ENCODE peak calls at places on chromosomes 7 and 10, in five cellular contexts. G, V, U, N and A are unnamed samples.

GRCh38 chr7:128427289-128427891 is 17.6 kb upstream of the IMPDH1 start:
- DNase-seq in G (peak; percentile 36), V (peak; percentile 65), U (peak; percentile 58), N (no peak), A (peak; percentile 79)

GRCh38 chr7:107966701-107967100 is 36.3 kb downstream of the LAMB1 start:
- DNase-seq in G (no peak), V (no peak), U (no peak), N (no peak), A (no peak)

GRCh38 chr10:131806646-131807317 is 94.0 kb upstream of the PPP2R2D start:
- DNase-seq in G (no peak), V (no peak), U (no peak), N (no peak), A (no peak)

GRCh38 chr10:124917168-124917938 is 24.6 kb upstream of the ZRANB1 start:
- DNase-seq in G (no peak), V (peak; percentile 73), U (peak; percentile 65), N (no peak), A (peak; percentile 36)

GRCh38 chr7:67105382-67105781 is 108.7 kb downstream of the TYW1 start:
- DNase-seq in G (no peak), V (no peak), U (no peak), N (no peak), A (no peak)

GRCh38 chr7:147298611-147299043 is 1182.0 kb downstream of the CNTNAP2 start:
- DNase-seq in G (no peak), V (no peak), U (no peak), N (no peak), A (peak; percentile 22)

GRCh38 chr10:89861584-89862287 is 160.3 kb downstream of the KIF20B start:
- DNase-seq in G (peak; percentile 40), V (no peak), U (no peak), N (no peak), A (no peak)

GRCh38 chr7:106317971-106318370 is 33.2 kb upstream of the NAMPT start:
- DNase-seq in G (no peak), V (no peak), U (no peak), N (no peak), A (no peak)

GRCh38 chr7:22121702-22122474 is 176.2 kb upstream of the CDCA7L start:
- DNase-seq in G (no peak), V (no peak), U (no peak), N (no peak), A (no peak)

GRCh38 chr7:153446490-153446889 is 605.7 kb upstream of the DPP6 start:
- DNase-seq in G (no peak), V (no peak), U (peak; percentile 25), N (no peak), A (no peak)

GRCh38 chr10:13784067-13784466 is 197.3 kb downstream of the PRPF18 start:
- DNase-seq in G (no peak), V (no peak), U (no peak), N (no peak), A (peak; percentile 38)

GRCh38 chr7:156833311-156833710 is 59.7 kb downstream of the LMBR1 start:
- DNase-seq in G (no peak), V (no peak), U (no peak), N (no peak), A (no peak)

GRCh38 chr7:91264083-91264923 is at the start of gene FZD1:
- DNase-seq in G (peak; percentile 95), V (peak; percentile 98), U (peak; percentile 91), N (peak; percentile 66), A (peak; percentile 82)

GRCh38 chr7:11237742-11238141 is 264.1 kb downstream of the PHF14 start:
- DNase-seq in G (no peak), V (no peak), U (no peak), N (no peak), A (peak; percentile 77)

GRCh38 chr7:105808703-105809590 is 67.5 kb downstream of the ATXN7L1 start:
- DNase-seq in G (no peak), V (no peak), U (no peak), N (peak; percentile 99), A (no peak)

GRCh38 chr10:31129880-31130405 is 98.3 kb upstream of the ZNF438 start:
- DNase-seq in G (no peak), V (no peak), U (no peak), N (no peak), A (no peak)

GRCh38 chr10:77892021-77892739 is 34.4 kb downstream of the DLG5 start:
- DNase-seq in G (no peak), V (no peak), U (no peak), N (no peak), A (no peak)

GRCh38 chr7:32164341-32164996 is 94.3 kb upstream of the PDE1C start:
- DNase-seq in G (peak; percentile 43), V (peak; percentile 12), U (peak; percentile 24), N (no peak), A (peak; percentile 92)

GRCh38 chr10:91569522-91569921 is 63.3 kb downstream of the PPP1R3C start:
- DNase-seq in G (no peak), V (no peak), U (no peak), N (no peak), A (no peak)

GRCh38 chr7:78345979-78346378 is 547.4 kb downstream of the PHTF2 start:
- DNase-seq in G (no peak), V (no peak), U (no peak), N (no peak), A (no peak)

GRCh38 chr10:133461027-133461426 is 7.3 kb downstream of the SCART1 start:
- DNase-seq in G (no peak), V (no peak), U (no peak), N (no peak), A (no peak)

DNA sequence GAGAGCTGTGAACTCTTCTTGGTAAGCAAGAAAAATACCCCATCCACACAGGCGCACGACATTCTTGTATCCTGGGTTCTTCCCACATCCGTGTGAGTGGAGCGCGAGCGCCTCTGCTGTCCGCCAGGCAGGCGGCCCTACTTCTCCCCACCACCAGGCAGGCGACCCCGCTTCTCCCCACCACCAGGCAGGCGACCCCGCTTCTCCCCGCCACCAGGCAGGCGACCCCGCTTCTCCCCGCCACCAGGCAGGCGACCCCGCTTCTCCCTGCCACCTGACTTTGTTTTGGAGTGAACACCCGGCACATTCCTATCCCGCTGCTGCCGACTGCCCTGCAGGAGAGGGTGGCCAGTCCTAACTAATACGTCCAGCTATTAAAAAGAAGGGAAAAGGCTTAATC is 120.8 kb downstream of the NT5C2 start:
- DNase-seq in G (no peak), V (no peak), U (no peak), N (no peak), A (no peak)
- TF ChIP-seq JUND in G (no peak), V (no peak), U (no peak), N (no peak), A (no peak)

GRCh38 chr7:1316086-1316485 is 83.4 kb downstream of the UNCX start:
- DNase-seq in G (no peak), V (peak; percentile 12), U (no peak), N (no peak), A (no peak)

GRCh38 chr7:1313591-1313990 is 80.9 kb downstream of the UNCX start:
- DNase-seq in G (no peak), V (peak; percentile 27), U (no peak), N (no peak), A (no peak)

GRCh38 chr7:1314021-1314907 is 81.6 kb downstream of the UNCX start:
- DNase-seq in G (no peak), V (peak; percentile 32), U (no peak), N (no peak), A (no peak)

GRCh38 chr7:1312098-1313070 is 79.7 kb downstream of the UNCX start:
- DNase-seq in G (no peak), V (no peak), U (no peak), N (no peak), A (no peak)

GRCh38 chr7:1314908-1315450 is 82.3 kb downstream of the UNCX start:
- DNase-seq in G (no peak), V (no peak), U (no peak), N (no peak), A (no peak)
- TF ChIP-seq JUND in G (no peak), V (no peak), U (no peak), N (no peak), A (no peak)

DNA sequence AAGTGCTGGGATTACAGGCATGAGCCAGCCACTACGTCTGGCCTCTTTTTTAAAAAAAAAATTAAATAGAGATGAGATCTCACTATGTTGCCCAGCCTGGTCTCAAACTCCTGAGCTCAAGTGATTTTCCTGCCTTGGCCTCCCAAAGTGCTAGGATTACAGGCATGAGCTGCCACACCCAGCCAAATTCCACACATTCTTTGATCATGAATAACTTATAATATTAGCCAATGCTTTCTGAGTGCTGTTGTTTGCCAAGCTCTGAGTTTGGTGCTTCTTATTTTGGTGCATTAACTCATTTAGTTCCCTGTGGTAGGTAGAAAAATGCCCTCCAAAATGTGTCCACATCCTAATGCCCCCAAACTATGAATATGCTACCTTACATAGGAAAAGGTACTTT is 47.2 kb upstream of the MKI67 start:
- DNase-seq in G (no peak), V (no peak), U (no peak), N (no peak), A (no peak)
- TF ChIP-seq JUND in G (no peak), V (no peak), U (no peak), N (no peak), A (no peak)

DNA sequence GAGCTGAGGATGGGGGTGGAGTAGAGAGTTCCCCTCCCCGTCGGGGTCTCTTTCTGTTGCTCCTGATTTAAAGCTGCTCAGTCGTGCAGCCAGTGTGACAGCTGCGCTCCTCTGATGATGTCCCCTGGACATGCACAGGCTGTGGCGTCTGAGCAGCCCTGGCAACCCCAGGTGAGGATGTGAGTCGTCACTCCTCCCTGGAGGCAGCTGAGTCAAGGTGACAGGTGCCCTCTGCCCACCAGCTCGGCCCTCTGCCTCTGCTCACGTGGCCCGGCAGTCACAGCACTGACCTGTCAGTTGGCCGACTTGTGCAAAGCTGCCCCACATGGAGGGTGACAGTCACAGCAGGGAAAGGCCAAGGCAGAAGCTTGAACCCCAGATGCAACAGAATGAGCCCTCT is 33.9 kb downstream of the ANXA8 start:
- DNase-seq in G (no peak), V (no peak), U (no peak), N (no peak), A (no peak)
- TF ChIP-seq JUND in G (no peak), V (no peak), U (no peak), N (no peak), A (no peak)

DNA sequence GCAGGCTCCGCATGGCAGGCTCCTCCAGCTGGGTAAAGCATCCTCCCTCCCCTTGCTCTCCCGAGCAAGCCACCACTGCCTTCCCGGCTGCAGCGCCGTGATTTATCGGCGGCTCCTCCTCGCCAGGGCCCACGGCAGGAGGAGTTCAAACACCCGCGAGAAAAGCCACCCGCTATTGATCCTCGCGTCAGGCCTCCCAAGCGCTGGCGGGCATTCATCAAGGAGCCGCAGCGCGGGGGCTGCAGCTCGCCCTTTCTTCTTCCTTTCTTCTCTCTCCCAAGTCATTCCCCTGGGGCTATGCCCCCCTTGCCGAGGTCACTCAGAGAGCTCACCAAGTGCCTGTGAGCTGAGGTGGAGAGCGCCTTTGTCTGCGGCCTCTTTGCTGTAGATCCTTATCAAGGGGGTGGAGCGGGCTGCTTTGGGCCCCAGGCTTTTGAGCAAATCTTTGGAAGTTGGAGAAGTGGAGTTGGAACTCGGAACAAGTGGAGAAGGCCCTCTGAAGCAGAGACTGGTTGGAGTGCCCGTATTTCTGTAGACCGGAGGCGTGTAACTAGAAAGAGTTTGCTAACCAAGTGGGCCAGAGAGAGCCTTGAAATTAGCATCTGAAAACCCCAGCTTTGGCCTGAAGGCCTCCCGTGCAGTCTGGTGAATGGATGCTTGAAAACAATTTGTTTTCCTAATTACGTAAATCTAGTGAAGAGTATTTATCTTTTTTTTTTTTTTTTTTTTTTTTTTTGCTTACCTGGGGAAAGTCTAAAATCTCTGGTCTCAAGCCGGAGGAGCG is 107.1 kb upstream of the PPIF start:
- DNase-seq in G (no peak), V (peak; percentile 55), U (peak; percentile 57), N (no peak), A (peak; percentile 69)
- TF ChIP-seq JUND in G (no peak), V (no peak), U (no peak), N (no peak), A (no peak)